ENCODE peak calls at places on chromosomes 3 and 15, in eight cellular contexts. C is HepG2, N is breast epithelium, Z is H1, R is transverse colon, U is stomach, Q is vagina, J is spleen. D is an unnamed sample.

GRCh38 chr3:99313481-99313880 is 324.9 kb upstream of the COL8A1 start:
- DNase-seq in U (no peak), R (no peak), N (no peak), J (no peak), Q (no peak), C (no peak), Z (no peak), D (no peak)

GRCh38 chr3:30007668-30008067 is 598.7 kb upstream of the TGFBR2 start:
- DNase-seq in C (no peak), J (no peak), Z (no peak), Q (no peak), N (no peak), R (no peak), U (no peak), D (no peak)

GRCh38 chr3:139718415-139718814 is 40.6 kb upstream of the NMNAT3 start:
- DNase-seq in R (peak), Z (peak), N (peak), C (peak), Q (no peak), J (no peak), U (no peak), D (no peak)

GRCh38 chr15:50116477-50116876 is 2.6 kb downstream of the ATP8B4 start:
- DNase-seq in Q (no peak), Z (peak), C (peak), R (no peak), U (no peak), N (no peak), J (no peak), D (no peak)

GRCh38 chr15:83194527-83194926 is 13.1 kb downstream of the HDGFL3 start:
- DNase-seq in Q (no peak), C (no peak), R (no peak), Z (no peak), U (no peak), N (no peak), J (no peak), D (no peak)

GRCh38 chr3:120093923-120094775 is at the start of gene GSK3B:
- DNase-seq in R (peak), J (peak), Z (peak), N (peak), U (peak), Q (no peak), C (peak), D (peak)

GRCh38 chr15:42033214-42033873 is 12.5 kb upstream of the PLA2G4E start:
- DNase-seq in Q (no peak), R (no peak), J (no peak), Z (no peak), U (no peak), C (no peak), N (no peak), D (no peak)

GRCh38 chr3:173699353-173699752 is 301.8 kb downstream of the NLGN1 start:
- DNase-seq in N (no peak), Q (no peak), Z (no peak), J (no peak), R (no peak), C (no peak), U (no peak), D (no peak)

GRCh38 chr15:40352221-40352901 is 1.5 kb downstream of the PHGR1 start:
- DNase-seq in Q (no peak), J (no peak), Z (no peak), R (peak), C (no peak), U (no peak), N (no peak), D (no peak)

GRCh38 chr3:73432021-73432722 is 192.6 kb downstream of the PDZRN3 start:
- DNase-seq in N (no peak), R (no peak), Z (no peak), C (peak), U (no peak), Q (peak), J (no peak), D (peak)

GRCh38 chr15:73945109-73945508 is 18.8 kb downstream of the LOXL1 start:
- DNase-seq in U (no peak), C (no peak), N (no peak), Z (no peak), Q (no peak), R (no peak), J (no peak), D (no peak)

GRCh38 chr15:89998141-89998661 is 2.9 kb upstream of the ZNF710 start:
- DNase-seq in J (no peak), N (no peak), Z (no peak), R (no peak), Q (no peak), U (no peak), C (peak), D (no peak)

GRCh38 chr3:177110308-177111254 is 86.7 kb downstream of the TBL1XR1 start:
- DNase-seq in U (no peak), J (no peak), N (no peak), Z (no peak), Q (no peak), C (no peak), R (no peak), D (no peak)

GRCh38 chr15:72146221-72146620 is 28.0 kb downstream of the SENP8 start:
- DNase-seq in U (no peak), J (no peak), R (no peak), Q (no peak), Z (no peak), C (no peak), N (no peak), D (no peak)

GRCh38 chr3:177810162-177810623 is 612.9 kb upstream of the TBL1XR1 start:
- DNase-seq in N (no peak), Z (no peak), Q (no peak), J (no peak), C (peak), R (no peak), U (no peak), D (no peak)

GRCh38 chr3:133049491-133049890 is 11.3 kb downstream of the TMEM108 start:
- DNase-seq in R (no peak), Z (no peak), C (no peak), J (no peak), U (no peak), Q (no peak), N (no peak), D (no peak)
- TF ChIP-seq POLR2A in R (no peak), Z (no peak), C (no peak), J (no peak), U (no peak), Q (no peak), N (no peak), D (no peak)

GRCh38 chr3:151314132-151314531 is 2.5 kb downstream of the GPR87 start:
- DNase-seq in R (no peak), N (no peak), U (no peak), J (no peak), Q (no peak), Z (no peak), C (no peak), D (no peak)

GRCh38 chr3:151314593-151314992 is 2.0 kb downstream of the GPR87 start:
- DNase-seq in Q (no peak), C (no peak), U (no peak), N (no peak), Z (no peak), J (no peak), R (no peak), D (no peak)

GRCh38 chr3:151315846-151316245 is 774 bp downstream of the GPR87 start:
- DNase-seq in N (no peak), U (no peak), Z (no peak), R (no peak), C (no peak), J (no peak), Q (no peak), D (no peak)

GRCh38 chr3:151316267-151316991 is at the start of gene GPR87:
- DNase-seq in C (no peak), R (no peak), Q (no peak), N (no peak), J (no peak), U (no peak), Z (no peak), D (no peak)

DNA sequence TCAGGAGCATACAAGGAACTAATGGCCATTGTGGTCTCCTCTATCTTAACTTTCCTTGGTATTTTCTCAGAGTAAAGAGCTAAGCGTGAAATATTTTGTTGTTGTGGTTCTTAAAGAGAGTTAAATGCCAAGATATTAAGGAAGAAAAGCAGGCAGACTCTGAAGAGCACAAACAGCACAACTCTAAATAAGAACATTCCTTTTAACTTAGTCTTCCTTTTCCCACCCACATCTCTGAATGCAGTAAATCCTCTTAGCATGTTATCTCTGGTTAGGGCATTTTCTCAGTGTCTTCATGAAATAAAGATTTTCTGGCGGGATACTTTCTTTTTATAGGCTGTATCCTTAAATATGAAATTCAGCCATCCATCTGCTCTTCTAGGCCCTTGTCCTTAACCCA is 1.5 kb downstream of the GPR87 start:
- DNase-seq in J (no peak), Q (no peak), U (no peak), R (no peak), C (no peak), Z (no peak), N (no peak), D (no peak)
- TF ChIP-seq POLR2AphosphoS5 in J (no peak), Q (no peak), U (no peak), R (no peak), C (no peak), Z (no peak), N (no peak), D (no peak)

GRCh38 chr3:11641316-11641682 is 2.4 kb downstream of the VGLL4 start:
- DNase-seq in C (no peak), N (no peak), U (no peak), Z (no peak), J (no peak), Q (no peak), R (no peak), D (no peak)

GRCh38 chr3:11640009-11640673 is 3.6 kb downstream of the VGLL4 start:
- DNase-seq in Q (no peak), J (no peak), R (no peak), N (no peak), C (no peak), Z (no peak), U (no peak), D (no peak)

GRCh38 chr3:11641683-11642407 is 1.9 kb downstream of the VGLL4 start:
- DNase-seq in U (no peak), C (no peak), J (no peak), Q (no peak), Z (no peak), R (no peak), N (no peak), D (no peak)

GRCh38 chr3:11643212-11644087 is at the start of gene VGLL4:
- DNase-seq in N (peak), Z (peak), R (peak), Q (peak), C (peak), U (peak), J (peak), D (peak)

GRCh38 chr3:11642455-11643162 is 1.1 kb downstream of the VGLL4 start:
- DNase-seq in N (peak), Z (no peak), Q (no peak), R (peak), J (peak), C (peak), U (peak), D (peak)
- TF ChIP-seq POLR2A in N (peak), Z (no peak), Q (no peak), R (peak), J (no peak), C (peak), U (no peak), D (peak)

DNA sequence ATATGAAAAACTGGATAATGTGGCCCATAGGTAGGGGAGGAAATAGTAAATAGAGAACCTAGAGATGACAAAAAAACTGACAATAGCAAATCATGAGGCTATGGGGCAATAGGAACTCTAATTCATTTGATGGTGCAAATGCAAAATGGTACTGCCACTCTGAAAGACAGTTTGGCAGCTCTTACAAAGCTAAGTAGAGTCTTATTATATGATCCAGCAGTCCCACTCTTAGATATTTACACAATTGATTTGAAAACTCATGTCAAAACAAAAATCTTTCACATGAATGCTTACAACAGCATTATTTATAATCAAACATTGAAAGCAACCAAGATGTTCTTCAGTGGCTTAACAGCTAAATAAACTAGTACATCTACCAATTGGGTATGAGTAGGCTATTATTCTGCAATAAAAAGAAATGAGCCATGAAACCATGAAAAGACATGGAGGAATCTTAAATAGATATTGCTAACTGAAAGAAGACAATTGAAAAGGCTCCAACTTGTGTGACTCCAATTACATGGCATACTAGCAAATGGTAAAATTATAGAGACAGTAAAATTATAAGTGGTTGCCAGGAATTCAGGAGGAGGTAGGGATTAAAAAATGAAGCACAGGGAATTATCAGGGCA is 321.8 kb upstream of the STAC start:
- DNase-seq in Q (no peak), C (no peak), Z (no peak), U (no peak), N (no peak), J (no peak), R (no peak), D (no peak)
- TF ChIP-seq POLR2AphosphoS5 in Q (no peak), C (no peak), Z (no peak), U (no peak), N (no peak), J (no peak), R (no peak), D (no peak)

D was measured in GM12892.